ENCODE peak calls at places on chromosomes 6 and 20, in nine cellular contexts. One of them, this sample, is unnamed.

GRCh38 chr6:138863331-138863730 is 67.4 kb downstream of the ECT2L start:
- DNase-seq in fibroblast of the aortic adventitia: no peak
- DNase-seq in coronary artery: no peak
- DNase-seq in PC-3: no peak
- DNase-seq in heart left ventricle: peak
- DNase-seq in lung: no peak
- DNase-seq in stomach: no peak
- DNase-seq in BJ: no peak
- DNase-seq in H1: no peak
- DNase-seq in this sample: no peak

GRCh38 chr6:7489376-7489775 is 52.1 kb upstream of the DSP start:
- DNase-seq in fibroblast of the aortic adventitia: no peak
- DNase-seq in coronary artery: no peak
- DNase-seq in PC-3: no peak
- DNase-seq in heart left ventricle: no peak
- DNase-seq in lung: no peak
- DNase-seq in stomach: no peak
- DNase-seq in BJ: no peak
- DNase-seq in H1: no peak
- DNase-seq in this sample: no peak

GRCh38 chr6:166402582-166403277 is 20.0 kb upstream of the MPC1 start:
- DNase-seq in fibroblast of the aortic adventitia: peak
- DNase-seq in coronary artery: no peak
- DNase-seq in PC-3: no peak
- DNase-seq in heart left ventricle: no peak
- DNase-seq in lung: no peak
- DNase-seq in stomach: no peak
- DNase-seq in BJ: no peak
- DNase-seq in H1: no peak
- DNase-seq in this sample: peak

GRCh38 chr20:25058797-25059486 is 1.0 kb upstream of the ACSS1 start:
- DNase-seq in fibroblast of the aortic adventitia: no peak
- DNase-seq in coronary artery: peak
- DNase-seq in PC-3: peak
- DNase-seq in heart left ventricle: peak
- DNase-seq in lung: no peak
- DNase-seq in stomach: peak
- DNase-seq in BJ: no peak
- DNase-seq in H1: no peak
- DNase-seq in this sample: no peak

GRCh38 chr20:47438464-47439381 is 63.0 kb upstream of the NCOA3 start:
- DNase-seq in fibroblast of the aortic adventitia: no peak
- DNase-seq in coronary artery: no peak
- DNase-seq in PC-3: peak
- DNase-seq in heart left ventricle: peak
- DNase-seq in lung: peak
- DNase-seq in stomach: no peak
- DNase-seq in BJ: no peak
- DNase-seq in H1: no peak
- DNase-seq in this sample: no peak

GRCh38 chr20:10565191-10565921 is 108.4 kb downstream of the JAG1 start:
- DNase-seq in fibroblast of the aortic adventitia: peak
- DNase-seq in coronary artery: no peak
- DNase-seq in PC-3: peak
- DNase-seq in heart left ventricle: peak
- DNase-seq in lung: no peak
- DNase-seq in stomach: no peak
- DNase-seq in BJ: peak
- DNase-seq in H1: no peak
- DNase-seq in this sample: peak

GRCh38 chr6:159282351-159282750 is 113.2 kb downstream of the FNDC1 start:
- DNase-seq in fibroblast of the aortic adventitia: no peak
- DNase-seq in coronary artery: no peak
- DNase-seq in PC-3: no peak
- DNase-seq in heart left ventricle: no peak
- DNase-seq in lung: no peak
- DNase-seq in stomach: no peak
- DNase-seq in BJ: no peak
- DNase-seq in H1: no peak
- DNase-seq in this sample: no peak

GRCh38 chr20:53664121-53664520 is 70.5 kb upstream of the ZNF217 start:
- DNase-seq in fibroblast of the aortic adventitia: no peak
- DNase-seq in coronary artery: no peak
- DNase-seq in PC-3: no peak
- DNase-seq in heart left ventricle: no peak
- DNase-seq in lung: no peak
- DNase-seq in stomach: peak
- DNase-seq in BJ: no peak
- DNase-seq in H1: no peak
- DNase-seq in this sample: no peak

GRCh38 chr20:63699466-63700198 is 3.2 kb downstream of the TNFRSF6B start:
- DNase-seq in fibroblast of the aortic adventitia: no peak
- DNase-seq in coronary artery: peak
- DNase-seq in PC-3: no peak
- DNase-seq in heart left ventricle: no peak
- DNase-seq in lung: no peak
- DNase-seq in stomach: no peak
- DNase-seq in BJ: no peak
- DNase-seq in H1: no peak
- DNase-seq in this sample: no peak

GRCh38 chr6:53898026-53898795 is 103.4 kb downstream of the LRRC1 start:
- DNase-seq in fibroblast of the aortic adventitia: peak
- DNase-seq in coronary artery: no peak
- DNase-seq in PC-3: no peak
- DNase-seq in heart left ventricle: no peak
- DNase-seq in lung: no peak
- DNase-seq in stomach: no peak
- DNase-seq in BJ: no peak
- DNase-seq in H1: no peak
- DNase-seq in this sample: no peak

GRCh38 chr6:168031411-168032382 is 34.2 kb downstream of the KIF25 start:
- DNase-seq in fibroblast of the aortic adventitia: peak
- DNase-seq in coronary artery: no peak
- DNase-seq in PC-3: no peak
- DNase-seq in heart left ventricle: no peak
- DNase-seq in lung: no peak
- DNase-seq in stomach: no peak
- DNase-seq in BJ: peak
- DNase-seq in H1: no peak
- DNase-seq in this sample: peak

GRCh38 chr6:61193771-61194170 is 1092.3 kb downstream of the KHDRBS2 start:
- DNase-seq in fibroblast of the aortic adventitia: no peak
- DNase-seq in coronary artery: no peak
- DNase-seq in PC-3: no peak
- DNase-seq in heart left ventricle: no peak
- DNase-seq in lung: no peak
- DNase-seq in stomach: no peak
- DNase-seq in BJ: no peak
- DNase-seq in H1: no peak
- DNase-seq in this sample: no peak

GRCh38 chr6:137570307-137570832 is 76.2 kb upstream of the OLIG3 start:
- DNase-seq in fibroblast of the aortic adventitia: no peak
- DNase-seq in coronary artery: no peak
- DNase-seq in PC-3: no peak
- DNase-seq in heart left ventricle: no peak
- DNase-seq in lung: no peak
- DNase-seq in stomach: no peak
- DNase-seq in BJ: no peak
- DNase-seq in H1: no peak
- DNase-seq in this sample: no peak

GRCh38 chr6:17418281-17419188 is 25.1 kb downstream of the CAP2 start:
- DNase-seq in fibroblast of the aortic adventitia: peak
- DNase-seq in coronary artery: no peak
- DNase-seq in PC-3: peak
- DNase-seq in heart left ventricle: no peak
- DNase-seq in lung: no peak
- DNase-seq in stomach: no peak
- DNase-seq in BJ: peak
- DNase-seq in H1: no peak
- DNase-seq in this sample: peak

GRCh38 chr20:48933017-48933766 is 11.7 kb downstream of the ARFGEF2 start:
- DNase-seq in fibroblast of the aortic adventitia: no peak
- DNase-seq in coronary artery: no peak
- DNase-seq in PC-3: no peak
- DNase-seq in heart left ventricle: no peak
- DNase-seq in lung: peak
- DNase-seq in stomach: no peak
- DNase-seq in BJ: no peak
- DNase-seq in H1: no peak
- DNase-seq in this sample: no peak
- TF ChIP-seq CTCF in fibroblast of the aortic adventitia: no peak
- TF ChIP-seq CTCF in coronary artery: no peak
- TF ChIP-seq CTCF in PC-3: peak
- TF ChIP-seq CTCF in heart left ventricle: no peak
- TF ChIP-seq CTCF in lung: no peak
- TF ChIP-seq CTCF in stomach: no peak
- TF ChIP-seq CTCF in BJ: no peak
- TF ChIP-seq CTCF in H1: no peak
- TF ChIP-seq CTCF in this sample: no peak

GRCh38 chr20:36308318-36308710 is 2.2 kb downstream of the DLGAP4 start:
- DNase-seq in fibroblast of the aortic adventitia: no peak
- DNase-seq in coronary artery: peak
- DNase-seq in PC-3: no peak
- DNase-seq in heart left ventricle: no peak
- DNase-seq in lung: no peak
- DNase-seq in stomach: no peak
- DNase-seq in BJ: no peak
- DNase-seq in H1: no peak
- DNase-seq in this sample: no peak

GRCh38 chr20:36305602-36306556 is at the start of gene DLGAP4:
- DNase-seq in fibroblast of the aortic adventitia: no peak
- DNase-seq in coronary artery: peak
- DNase-seq in PC-3: no peak
- DNase-seq in heart left ventricle: no peak
- DNase-seq in lung: no peak
- DNase-seq in stomach: peak
- DNase-seq in BJ: no peak
- DNase-seq in H1: no peak
- DNase-seq in this sample: no peak

GRCh38 chr20:36308986-36309385 is 2.8 kb downstream of the DLGAP4 start:
- DNase-seq in fibroblast of the aortic adventitia: no peak
- DNase-seq in coronary artery: no peak
- DNase-seq in PC-3: no peak
- DNase-seq in heart left ventricle: no peak
- DNase-seq in lung: no peak
- DNase-seq in stomach: no peak
- DNase-seq in BJ: no peak
- DNase-seq in H1: no peak
- DNase-seq in this sample: no peak

GRCh38 chr20:36306557-36307411 is 645 bp downstream of the DLGAP4 start:
- DNase-seq in fibroblast of the aortic adventitia: no peak
- DNase-seq in coronary artery: peak
- DNase-seq in PC-3: no peak
- DNase-seq in heart left ventricle: no peak
- DNase-seq in lung: no peak
- DNase-seq in stomach: peak
- DNase-seq in BJ: no peak
- DNase-seq in H1: no peak
- DNase-seq in this sample: no peak

GRCh38 chr20:36307412-36308317 is 1.5 kb downstream of the DLGAP4 start:
- DNase-seq in fibroblast of the aortic adventitia: no peak
- DNase-seq in coronary artery: peak
- DNase-seq in PC-3: no peak
- DNase-seq in heart left ventricle: no peak
- DNase-seq in lung: no peak
- DNase-seq in stomach: peak
- DNase-seq in BJ: no peak
- DNase-seq in H1: no peak
- DNase-seq in this sample: no peak
- H3K4me3 ChIP-seq in fibroblast of the aortic adventitia: no peak
- H3K4me3 ChIP-seq in coronary artery: no peak
- H3K4me3 ChIP-seq in PC-3: no peak
- H3K4me3 ChIP-seq in heart left ventricle: no peak
- H3K4me3 ChIP-seq in lung: peak
- H3K4me3 ChIP-seq in stomach: no peak
- H3K4me3 ChIP-seq in BJ: no peak
- H3K4me3 ChIP-seq in H1: peak
- H3K4me3 ChIP-seq in this sample: no peak

GRCh38 chr6:132213191-132213590 is 188.1 kb downstream of the MOXD1 start:
- DNase-seq in fibroblast of the aortic adventitia: no peak
- DNase-seq in coronary artery: no peak
- DNase-seq in PC-3: no peak
- DNase-seq in heart left ventricle: no peak
- DNase-seq in lung: no peak
- DNase-seq in stomach: no peak
- DNase-seq in BJ: no peak
- DNase-seq in H1: no peak
- DNase-seq in this sample: no peak

GRCh38 chr6:132213732-132214131 is 187.5 kb downstream of the MOXD1 start:
- DNase-seq in fibroblast of the aortic adventitia: no peak
- DNase-seq in coronary artery: no peak
- DNase-seq in PC-3: no peak
- DNase-seq in heart left ventricle: no peak
- DNase-seq in lung: no peak
- DNase-seq in stomach: no peak
- DNase-seq in BJ: no peak
- DNase-seq in H1: no peak
- DNase-seq in this sample: no peak

GRCh38 chr6:132215805-132216204 is 185.5 kb downstream of the MOXD1 start:
- DNase-seq in fibroblast of the aortic adventitia: no peak
- DNase-seq in coronary artery: no peak
- DNase-seq in PC-3: no peak
- DNase-seq in heart left ventricle: no peak
- DNase-seq in lung: no peak
- DNase-seq in stomach: no peak
- DNase-seq in BJ: no peak
- DNase-seq in H1: no peak
- DNase-seq in this sample: no peak

GRCh38 chr6:132218063-132218696 is 183.1 kb downstream of the MOXD1 start:
- DNase-seq in fibroblast of the aortic adventitia: peak
- DNase-seq in coronary artery: no peak
- DNase-seq in PC-3: peak
- DNase-seq in heart left ventricle: no peak
- DNase-seq in lung: no peak
- DNase-seq in stomach: no peak
- DNase-seq in BJ: no peak
- DNase-seq in H1: no peak
- DNase-seq in this sample: no peak

GRCh38 chr6:132214716-132215115 is 186.6 kb downstream of the MOXD1 start:
- DNase-seq in fibroblast of the aortic adventitia: no peak
- DNase-seq in coronary artery: no peak
- DNase-seq in PC-3: no peak
- DNase-seq in heart left ventricle: no peak
- DNase-seq in lung: no peak
- DNase-seq in stomach: no peak
- DNase-seq in BJ: no peak
- DNase-seq in H1: no peak
- DNase-seq in this sample: no peak
- TF ChIP-seq CTCF in fibroblast of the aortic adventitia: no peak
- TF ChIP-seq CTCF in coronary artery: no peak
- TF ChIP-seq CTCF in PC-3: no peak
- TF ChIP-seq CTCF in heart left ventricle: no peak
- TF ChIP-seq CTCF in lung: no peak
- TF ChIP-seq CTCF in stomach: no peak
- TF ChIP-seq CTCF in BJ: no peak
- TF ChIP-seq CTCF in H1: no peak
- TF ChIP-seq CTCF in this sample: no peak

DNA sequence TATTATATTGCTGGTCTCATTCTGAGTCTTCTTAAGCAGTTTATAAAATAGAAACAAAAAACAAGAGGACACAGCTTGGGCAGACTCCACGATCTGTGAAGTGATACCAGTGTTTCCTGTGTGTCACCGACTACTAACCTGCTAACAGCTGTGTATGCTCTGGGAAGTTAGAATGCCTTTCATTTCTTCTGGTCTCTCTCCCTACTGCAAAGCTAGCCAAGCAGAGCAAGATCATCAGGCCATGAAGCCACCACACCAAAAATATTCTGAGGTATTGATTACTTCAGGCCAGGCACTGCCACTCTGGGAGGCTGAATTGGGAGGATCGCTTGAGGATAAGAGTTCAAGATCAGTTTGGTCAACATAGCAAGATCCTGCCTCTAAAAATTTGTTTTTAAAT is 46.9 kb upstream of the SMIM29 start:
- DNase-seq in fibroblast of the aortic adventitia: no peak
- DNase-seq in coronary artery: no peak
- DNase-seq in PC-3: no peak
- DNase-seq in heart left ventricle: no peak
- DNase-seq in lung: no peak
- DNase-seq in stomach: no peak
- DNase-seq in BJ: no peak
- DNase-seq in H1: no peak
- DNase-seq in this sample: no peak
- H3K4me3 ChIP-seq in fibroblast of the aortic adventitia: no peak
- H3K4me3 ChIP-seq in coronary artery: no peak
- H3K4me3 ChIP-seq in PC-3: no peak
- H3K4me3 ChIP-seq in heart left ventricle: no peak
- H3K4me3 ChIP-seq in lung: no peak
- H3K4me3 ChIP-seq in stomach: no peak
- H3K4me3 ChIP-seq in BJ: no peak
- H3K4me3 ChIP-seq in H1: no peak
- H3K4me3 ChIP-seq in this sample: no peak